ENCODE peak calls at places on chromosomes 12 and 14, in six cellular contexts. J, Z, B, L, G and U are unnamed samples.

GRCh38 chr12:29782285-29782820 is 1.4 kb downstream of the TMTC1 start:
- DNase-seq in J (peak; percentile 45), Z (peak; percentile 18), B (no peak), L (no peak), G (peak; percentile 4), U (no peak)

GRCh38 chr14:34766611-34767010 is 52.2 kb upstream of the CFL2 start:
- DNase-seq in J (no peak), Z (no peak), B (no peak), L (no peak), G (no peak), U (no peak)

GRCh38 chr14:52369305-52369781 is 55.2 kb downstream of the PTGER2 start:
- DNase-seq in J (no peak), Z (no peak), B (no peak), L (peak; percentile 60), G (no peak), U (no peak)

GRCh38 chr12:124732275-124733075 is 131.2 kb downstream of the SCARB1 start:
- DNase-seq in J (no peak), Z (no peak), B (no peak), L (peak; percentile 65), G (no peak), U (no peak)

GRCh38 chr12:47811070-47811391 is 8.7 kb downstream of the HDAC7 start:
- DNase-seq in J (no peak), Z (no peak), B (peak; percentile 6), L (no peak), G (no peak), U (no peak)

GRCh38 chr14:71591929-71592328 is 340.3 kb upstream of the RGS6 start:
- DNase-seq in J (peak; percentile 45), Z (peak; percentile 43), B (no peak), L (no peak), G (peak; percentile 31), U (peak; percentile 62)

GRCh38 chr12:95117178-95117599 is 43.8 kb upstream of the NR2C1 start:
- DNase-seq in J (peak; percentile 47), Z (peak; percentile 51), B (no peak), L (peak; percentile 63), G (no peak), U (peak; percentile 40)

GRCh38 chr12:112599871-112600270 is 181.1 kb downstream of the PTPN11 start:
- DNase-seq in J (no peak), Z (no peak), B (no peak), L (no peak), G (peak; percentile 32), U (no peak)

GRCh38 chr14:31968107-31968810 is 108.8 kb upstream of the ARHGAP5 start:
- DNase-seq in J (no peak), Z (no peak), B (no peak), L (no peak), G (no peak), U (no peak)

GRCh38 chr12:67572492-67572891 is 76.1 kb upstream of the DYRK2 start:
- DNase-seq in J (no peak), Z (no peak), B (no peak), L (no peak), G (no peak), U (no peak)

GRCh38 chr12:4153343-4153892 is 120.1 kb upstream of the CCND2 start:
- DNase-seq in J (no peak), Z (peak; percentile 79), B (no peak), L (no peak), G (no peak), U (peak; percentile 73)

GRCh38 chr12:15717940-15718567 is 71.1 kb downstream of the EPS8 start:
- DNase-seq in J (no peak), Z (no peak), B (no peak), L (no peak), G (no peak), U (no peak)

GRCh38 chr14:65412881-65413738 is 580 bp downstream of the FUT8 start:
- DNase-seq in J (no peak), Z (peak; percentile 79), B (no peak), L (peak; percentile 85), G (peak; percentile 46), U (peak; percentile 29)

GRCh38 chr14:35438910-35439713 is 34.6 kb upstream of the NFKBIA start:
- DNase-seq in J (no peak), Z (no peak), B (no peak), L (no peak), G (peak; percentile 19), U (no peak)

GRCh38 chr14:51554339-51554920 is 97.3 kb upstream of the FRMD6 start:
- DNase-seq in J (peak; percentile 99), Z (no peak), B (no peak), L (no peak), G (no peak), U (no peak)

GRCh38 chr12:101924647-101925046 is 47.3 kb downstream of the DRAM1 start:
- DNase-seq in J (no peak), Z (no peak), B (no peak), L (no peak), G (peak; percentile 39), U (no peak)

GRCh38 chr14:103765526-103765925 is 49.9 kb downstream of the ZFYVE21 start:
- DNase-seq in J (no peak), Z (no peak), B (no peak), L (no peak), G (no peak), U (no peak)

GRCh38 chr12:50043854-50044253 is 13.5 kb upstream of the ASIC1 start:
- DNase-seq in J (no peak), Z (no peak), B (no peak), L (no peak), G (no peak), U (no peak)

GRCh38 chr12:72072613-72073212 is 134.1 kb downstream of the TPH2 start:
- DNase-seq in J (no peak), Z (no peak), B (no peak), L (no peak), G (no peak), U (no peak)

GRCh38 chr14:75147423-75148071 is 20.7 kb upstream of the NEK9 start:
- DNase-seq in J (no peak), Z (no peak), B (peak; percentile 53), L (peak; percentile 82), G (no peak), U (no peak)

GRCh38 chr14:43795600-43796228 is 711.4 kb downstream of the FSCB start:
- DNase-seq in J (no peak), Z (no peak), B (no peak), L (no peak), G (no peak), U (no peak)

GRCh38 chr12:12563529-12563928 is 866 bp upstream of the DUSP16 start:
- DNase-seq in J (no peak), Z (no peak), B (no peak), L (no peak), G (no peak), U (peak; percentile 16)

GRCh38 chr14:91377700-91378652 is 39.6 kb downstream of the CCDC88C start:
- DNase-seq in J (no peak), Z (peak; percentile 63), B (no peak), L (no peak), G (no peak), U (peak; percentile 67)

GRCh38 chr12:11885261-11886038 is 185.3 kb upstream of the BCL2L14 start:
- DNase-seq in J (no peak), Z (no peak), B (no peak), L (no peak), G (peak; percentile 82), U (no peak)

GRCh38 chr12:20474443-20474842 is 106.1 kb downstream of the PDE3A start:
- DNase-seq in J (no peak), Z (no peak), B (no peak), L (no peak), G (no peak), U (no peak)

GRCh38 chr12:113154351-113154973 is 4.9 kb downstream of the CFAP73 start:
- DNase-seq in J (no peak), Z (peak; percentile 34), B (no peak), L (no peak), G (no peak), U (peak; percentile 39)

GRCh38 chr14:97806871-97807270 is 1009.7 kb downstream of the VRK1 start:
- DNase-seq in J (no peak), Z (no peak), B (no peak), L (no peak), G (no peak), U (no peak)

GRCh38 chr12:132106921-132107320 is 37.2 kb downstream of the DDX51 start:
- DNase-seq in J (no peak), Z (no peak), B (no peak), L (no peak), G (peak; percentile 27), U (no peak)

GRCh38 chr12:29148958-29149690 is at the start of gene FAR2:
- DNase-seq in J (no peak), Z (peak; percentile 54), B (peak; percentile 62), L (peak; percentile 56), G (no peak), U (peak; percentile 42)

GRCh38 chr12:102562836-102563425 is 82.6 kb upstream of the IGF1 start:
- DNase-seq in J (no peak), Z (no peak), B (no peak), L (no peak), G (no peak), U (no peak)

GRCh38 chr14:33693237-33693636 is 257.6 kb downstream of the EGLN3 start:
- DNase-seq in J (peak; percentile 51), Z (no peak), B (no peak), L (no peak), G (no peak), U (no peak)

GRCh38 chr14:28879571-28879970 is 113.0 kb downstream of the FOXG1 start:
- DNase-seq in J (no peak), Z (no peak), B (no peak), L (no peak), G (no peak), U (no peak)

GRCh38 chr14:84298738-84299137 is 1231.2 kb upstream of the FLRT2 start:
- DNase-seq in J (no peak), Z (no peak), B (no peak), L (no peak), G (no peak), U (no peak)

GRCh38 chr14:35341454-35342159 is 49.4 kb downstream of the PSMA6 start:
- DNase-seq in J (peak; percentile 79), Z (peak; percentile 47), B (peak; percentile 95), L (peak; percentile 98), G (peak; percentile 78), U (peak; percentile 46)